ENCODE peak calls at places on chromosomes 6 and 20, in five cellular contexts. C is lower lobe of right lung, L is cardiac fibroblast, U is neural crest cell, K is osteoblast. J is an unnamed sample.

GRCh38 chr6:31576897-31577341 is 1.6 kb downstream of the TNF start:
- DNase-seq in U (no peak), K (peak; percentile 36), C (no peak), L (no peak), J (no peak)

GRCh38 chr6:147204843-147205311 is 660 bp downstream of the STXBP5 start:
- DNase-seq in U (no peak), L (no peak), K (peak; percentile 14), C (no peak), J (no peak)

GRCh38 chr6:131840441-131840840 is 32.6 kb downstream of the ENPP1 start:
- DNase-seq in C (no peak), L (no peak), U (no peak), K (no peak), J (no peak)

GRCh38 chr6:28207244-28208179 is 17.6 kb upstream of the ZSCAN9 start:
- DNase-seq in L (peak; percentile 37), C (no peak), K (no peak), U (peak; percentile 30), J (no peak)

GRCh38 chr6:14372738-14373484 is 255.3 kb downstream of the CD83 start:
- DNase-seq in L (no peak), K (no peak), C (no peak), U (no peak), J (no peak)

GRCh38 chr20:50346372-50347347 is 156.0 kb downstream of the CEBPB start:
- DNase-seq in K (peak; percentile 94), U (no peak), C (peak; percentile 88), L (peak; percentile 91), J (peak; percentile 73)

GRCh38 chr6:36062247-36062646 is 34.6 kb downstream of the MAPK14 start:
- DNase-seq in C (no peak), L (no peak), U (no peak), K (no peak), J (no peak)

GRCh38 chr6:44831002-44831610 is 443.6 kb downstream of the CDC5L start:
- DNase-seq in L (peak; percentile 12), K (no peak), U (no peak), C (no peak), J (peak; percentile 4)

GRCh38 chr6:17501982-17502704 is 98.0 kb upstream of the FAM8A1 start:
- DNase-seq in U (no peak), L (no peak), K (no peak), C (no peak), J (no peak)

GRCh38 chr6:36128793-36129192 is 1.5 kb upstream of the MAPK13 start:
- DNase-seq in L (no peak), C (no peak), K (no peak), U (no peak), J (no peak)

GRCh38 chr20:2330090-2330695 is 34.4 kb downstream of the TGM3 start:
- DNase-seq in C (no peak), U (no peak), L (no peak), K (no peak), J (no peak)

GRCh38 chr6:36692220-36692619 is 5.4 kb upstream of the RAB44 start:
- DNase-seq in C (peak; percentile 65), L (no peak), K (no peak), U (no peak), J (no peak)

GRCh38 chr20:36275441-36276189 is 30.5 kb upstream of the DLGAP4 start:
- DNase-seq in K (peak; percentile 35), C (no peak), U (no peak), L (no peak), J (no peak)

GRCh38 chr6:108438918-108439317 is 121.8 kb upstream of the FOXO3 start:
- DNase-seq in C (no peak), L (no peak), K (no peak), U (no peak), J (no peak)

GRCh38 chr6:149236584-149236983 is 80.9 kb upstream of the TAB2 start:
- DNase-seq in C (no peak), L (peak; percentile 41), K (peak; percentile 72), U (no peak), J (no peak)

GRCh38 chr6:145809785-145810184 is 4.8 kb downstream of the FBXO30 start:
- DNase-seq in L (peak; percentile 62), U (no peak), C (no peak), K (no peak), J (peak; percentile 42)

GRCh38 chr6:67459556-67459955 is 1175.5 kb upstream of the ADGRB3 start:
- DNase-seq in K (no peak), U (no peak), C (no peak), L (no peak), J (no peak)

GRCh38 chr6:137019476-137020272 is 25.1 kb downstream of the IL20RA start:
- DNase-seq in C (no peak), K (no peak), U (no peak), L (no peak), J (no peak)

GRCh38 chr6:101396552-101397173 is 3.2 kb downstream of the GRIK2 start:
- DNase-seq in L (peak; percentile 72), C (no peak), K (no peak), U (peak; percentile 81), J (peak; percentile 40)

GRCh38 chr6:137033828-137034227 is 10.9 kb downstream of the IL20RA start:
- DNase-seq in K (no peak), L (peak; percentile 2), C (no peak), U (no peak), J (no peak)

GRCh38 chr6:168164462-168165061 is 85.5 kb upstream of the FRMD1 start:
- DNase-seq in C (no peak), L (no peak), U (no peak), K (no peak), J (no peak)

GRCh38 chr6:29146154-29146553 is 24.6 kb upstream of the OR2J2 start:
- DNase-seq in K (no peak), U (no peak), L (no peak), C (no peak), J (no peak)

GRCh38 chr6:114863610-114864009 is 520.8 kb upstream of the HS3ST5 start:
- DNase-seq in L (no peak), C (no peak), K (peak; percentile 25), U (no peak), J (no peak)

GRCh38 chr6:11429577-11429976 is 108.0 kb upstream of the TMEM170B start:
- DNase-seq in C (no peak), U (no peak), L (no peak), K (no peak), J (no peak)

GRCh38 chr20:25313608-25314007 is 65.7 kb downstream of the PYGB start:
- DNase-seq in L (no peak), K (no peak), U (no peak), C (no peak), J (no peak)

GRCh38 chr20:41509316-41509715 is 108.9 kb downstream of the CHD6 start:
- DNase-seq in C (no peak), L (no peak), K (no peak), U (no peak), J (no peak)

GRCh38 chr20:33531047-33531877 is 41.4 kb downstream of the CBFA2T2 start:
- DNase-seq in L (peak; percentile 18), K (peak; percentile 83), C (no peak), U (no peak), J (no peak)

GRCh38 chr20:38127011-38127621 is 38.0 kb downstream of the TGM2 start:
- DNase-seq in K (peak; percentile 93), L (peak; percentile 63), U (no peak), C (peak; percentile 41), J (peak; percentile 85)

GRCh38 chr20:49905415-49906091 is 9.8 kb downstream of the SPATA2 start:
- DNase-seq in L (no peak), K (no peak), C (no peak), U (no peak), J (no peak)

GRCh38 chr6:21946298-21946783 is 350.5 kb downstream of the PRL start:
- DNase-seq in C (no peak), K (peak; percentile 72), L (peak; percentile 97), U (no peak), J (peak; percentile 93)

GRCh38 chr20:63071541-63072181 is 64.9 kb upstream of the BHLHE23 start:
- DNase-seq in C (peak; percentile 40), U (peak; percentile 37), K (peak; percentile 96), L (peak; percentile 75), J (peak; percentile 80)

GRCh38 chr20:33021879-33022732 is 9.3 kb upstream of the BPIFB6 start:
- DNase-seq in U (no peak), K (peak; percentile 54), L (no peak), C (no peak), J (no peak)

GRCh38 chr6:89242574-89243330 is 25.6 kb upstream of the GABRR1 start:
- DNase-seq in K (peak; percentile 25), C (no peak), L (peak; percentile 75), U (peak; percentile 8), J (peak; percentile 50)

GRCh38 chr6:43355862-43356590 is 13.4 kb downstream of the ZNF318 start:
- DNase-seq in L (peak; percentile 19), K (no peak), C (no peak), U (no peak), J (peak; percentile 37)

GRCh38 chr6:112087136-112087908 is at the start of the genes FAM229B and TUBE1:
- DNase-seq in K (peak; percentile 93), U (peak; percentile 81), L (peak; percentile 98), C (peak; percentile 96), J (peak; percentile 97)
- TF ChIP-seq CTCF in K (no peak), U (no peak), L (peak; percentile 5), C (no peak), J (no peak)

GRCh38 chr6:161355731-161356130 is 81.9 kb upstream of the AGPAT4 start:
- DNase-seq in K (peak; percentile 67), U (no peak), L (no peak), C (no peak), J (no peak)

GRCh38 chr6:161351855-161352254 is 78.0 kb upstream of the AGPAT4 start:
- DNase-seq in U (no peak), L (no peak), K (no peak), C (no peak), J (no peak)

GRCh38 chr6:161354241-161354840 is 80.5 kb upstream of the AGPAT4 start:
- DNase-seq in L (no peak), K (no peak), U (no peak), C (no peak), J (no peak)

GRCh38 chr6:161354956-161355355 is 81.1 kb upstream of the AGPAT4 start:
- DNase-seq in C (no peak), L (no peak), U (no peak), K (peak; percentile 55), J (no peak)

GRCh38 chr6:161353208-161353613 is 79.3 kb upstream of the AGPAT4 start:
- DNase-seq in K (no peak), L (peak; percentile 35), C (no peak), U (no peak), J (no peak)
- TF ChIP-seq CTCF in K (peak; percentile 32), L (peak; percentile 26), C (peak; percentile 20), U (peak; percentile 46), J (peak; percentile 19)

GRCh38 chr6:33029297-33030184 is 20.1 kb upstream of the HLA-DOA start:
- DNase-seq in U (no peak), C (peak; percentile 72), K (peak; percentile 71), L (no peak), J (no peak)
- TF ChIP-seq CTCF in U (no peak), C (no peak), K (no peak), L (no peak), J (no peak)

GRCh38 chr6:26016326-26017275 is 54.0 kb downstream of the TRIM38 start:
- DNase-seq in C (no peak), L (peak; percentile 25), K (no peak), U (no peak), J (peak; percentile 24)

GRCh38 chr6:26020291-26020982 is 57.8 kb downstream of the TRIM38 start:
- DNase-seq in C (peak; percentile 82), K (peak; percentile 91), L (peak; percentile 96), U (peak; percentile 62), J (peak; percentile 96)

GRCh38 chr6:26019261-26019845 is 56.8 kb downstream of the TRIM38 start:
- DNase-seq in K (no peak), L (no peak), U (no peak), C (no peak), J (no peak)

GRCh38 chr6:26020983-26021349 is 58.4 kb downstream of the TRIM38 start:
- DNase-seq in L (peak; percentile 79), K (no peak), U (peak; percentile 54), C (peak; percentile 76), J (no peak)

GRCh38 chr6:26017567-26017966 is 55.0 kb downstream of the TRIM38 start:
- DNase-seq in C (peak; percentile 61), K (peak; percentile 92), U (no peak), L (peak; percentile 94), J (peak; percentile 94)
- TF ChIP-seq CTCF in C (peak; percentile 25), K (peak; percentile 56), U (no peak), L (peak; percentile 63), J (peak; percentile 76)